ENCODE peak calls at places on chromosomes 3 and 15, in six cellular contexts. Q, E, L, B, H and M are unnamed samples.

GRCh38 chr3:32018723-32019564 is 37.4 kb downstream of the ZNF860 start:
- DNase-seq in Q (no peak), E (no peak), L (peak), B (peak), H (no peak), M (peak)

GRCh38 chr3:146037697-146038096 is 123.3 kb downstream of the PLOD2 start:
- DNase-seq in Q (no peak), E (no peak), L (no peak), B (no peak), H (no peak), M (no peak)

GRCh38 chr3:125003369-125003853 is 52.4 kb downstream of the HEG1 start:
- DNase-seq in Q (no peak), E (no peak), L (peak), B (no peak), H (no peak), M (no peak)

GRCh38 chr3:16253601-16254000 is 11.1 kb downstream of the DPH3 start:
- DNase-seq in Q (no peak), E (no peak), L (no peak), B (no peak), H (no peak), M (no peak)

GRCh38 chr15:84760219-84760618 is 11.8 kb downstream of the ZNF592 start:
- DNase-seq in Q (no peak), E (no peak), L (no peak), B (no peak), H (no peak), M (no peak)

GRCh38 chr3:130462089-130462488 is 54.9 kb upstream of the COL6A6 start:
- DNase-seq in Q (no peak), E (no peak), L (no peak), B (no peak), H (no peak), M (no peak)

GRCh38 chr15:65942436-65942835 is 73.1 kb downstream of the RAB11A start:
- DNase-seq in Q (no peak), E (no peak), L (no peak), B (no peak), H (no peak), M (no peak)

GRCh38 chr3:149638401-149639092 is 19.3 kb downstream of the WWTR1 start:
- DNase-seq in Q (no peak), E (no peak), L (no peak), B (no peak), H (no peak), M (no peak)

GRCh38 chr15:29324746-29325145 is 55.1 kb upstream of the NSMCE3 start:
- DNase-seq in Q (no peak), E (no peak), L (no peak), B (no peak), H (no peak), M (no peak)

GRCh38 chr3:183098538-183099025 is 714 bp downstream of the MCCC1 start:
- DNase-seq in Q (no peak), E (no peak), L (no peak), B (no peak), H (no peak), M (no peak)

GRCh38 chr15:90463381-90463780 is 66.3 kb upstream of the CRTC3 start:
- DNase-seq in Q (no peak), E (no peak), L (no peak), B (no peak), H (no peak), M (no peak)

GRCh38 chr15:90953947-90954711 is 555 bp upstream of the RCCD1 start:
- DNase-seq in Q (no peak), E (no peak), L (no peak), B (no peak), H (no peak), M (no peak)

GRCh38 chr15:40322531-40323238 is 807 bp upstream of the INAFM2 start:
- DNase-seq in Q (peak), E (no peak), L (peak), B (no peak), H (no peak), M (no peak)

GRCh38 chr3:58217209-58217811 is 6.5 kb upstream of the DNASE1L3 start:
- DNase-seq in Q (peak), E (peak), L (peak), B (no peak), H (no peak), M (peak)

GRCh38 chr3:7506606-7507180 is 645.8 kb downstream of the GRM7 start:
- DNase-seq in Q (no peak), E (no peak), L (no peak), B (no peak), H (no peak), M (no peak)

GRCh38 chr3:132623646-132624045 is 26.6 kb downstream of the ACKR4 start:
- DNase-seq in Q (no peak), E (no peak), L (no peak), B (no peak), H (no peak), M (no peak)

GRCh38 chr3:126352476-126353454 is 4.4 kb downstream of the KLF15 start:
- DNase-seq in Q (no peak), E (peak), L (peak), B (no peak), H (no peak), M (no peak)

GRCh38 chr3:46705022-46705530 is 3.9 kb downstream of the TMIE start:
- DNase-seq in Q (peak), E (peak), L (peak), B (peak), H (peak), M (no peak)

GRCh38 chr3:170767576-170767941 is 102.4 kb downstream of the RPL22L1 start:
- DNase-seq in Q (no peak), E (no peak), L (no peak), B (no peak), H (no peak), M (no peak)

GRCh38 chr15:53453253-53454105 is 306.0 kb downstream of the WDR72 start:
- DNase-seq in Q (no peak), E (no peak), L (peak), B (no peak), H (no peak), M (no peak)

GRCh38 chr3:66470956-66471686 is 29.7 kb downstream of the LRIG1 start:
- DNase-seq in Q (no peak), E (no peak), L (no peak), B (no peak), H (no peak), M (no peak)

GRCh38 chr3:129872107-129872506 is 21.4 kb downstream of the TMCC1 start:
- DNase-seq in Q (no peak), E (no peak), L (no peak), B (no peak), H (no peak), M (no peak)

GRCh38 chr15:87967951-87968350 is 288.6 kb downstream of the NTRK3 start:
- DNase-seq in Q (no peak), E (no peak), L (no peak), B (no peak), H (no peak), M (no peak)

GRCh38 chr3:135237371-135237770 is 442.3 kb downstream of the EPHB1 start:
- DNase-seq in Q (peak), E (peak), L (no peak), B (no peak), H (no peak), M (no peak)

GRCh38 chr3:25661694-25662455 is 2.8 kb downstream of the TOP2B start:
- DNase-seq in Q (no peak), E (no peak), L (no peak), B (no peak), H (no peak), M (no peak)

GRCh38 chr15:68681836-68682235 is 103.0 kb downstream of the CORO2B start:
- DNase-seq in Q (no peak), E (no peak), L (no peak), B (no peak), H (no peak), M (no peak)

GRCh38 chr3:86563358-86563970 is 427.5 kb downstream of the VGLL3 start:
- DNase-seq in Q (no peak), E (no peak), L (peak), B (peak), H (no peak), M (peak)

DNA sequence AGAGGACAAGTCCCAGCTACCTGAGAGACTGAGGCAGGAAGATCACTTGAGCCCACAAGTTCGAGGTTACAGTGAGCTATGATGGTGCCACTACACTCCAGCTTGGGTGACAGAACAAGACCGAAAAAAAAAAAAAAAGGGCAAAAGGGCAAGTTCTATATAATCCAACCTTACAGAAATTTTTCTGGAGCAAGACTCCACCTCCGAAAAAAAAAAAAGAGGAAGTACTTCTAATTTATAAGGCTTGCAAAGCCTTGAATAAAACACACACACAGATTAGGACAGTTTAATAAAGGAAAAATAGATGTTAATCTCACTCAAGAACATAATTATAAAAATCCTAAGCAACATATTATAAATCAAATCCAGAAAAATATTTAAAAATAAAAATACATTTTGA is 14.4 kb upstream of the XYLB start:
- DNase-seq in Q (no peak), E (no peak), L (no peak), B (no peak), H (no peak), M (no peak)
- TF ChIP-seq ATF3 in Q (no peak), E (no peak), L (no peak), B (no peak), H (no peak), M (no peak)

GRCh38 chr3:119912220-119912619 is 130.3 kb downstream of the NR1I2 start:
- DNase-seq in Q (no peak), E (no peak), L (no peak), B (no peak), H (no peak), M (no peak)
- TF ChIP-seq ATF3 in Q (no peak), E (no peak), L (no peak), B (no peak), H (no peak), M (no peak)

DNA sequence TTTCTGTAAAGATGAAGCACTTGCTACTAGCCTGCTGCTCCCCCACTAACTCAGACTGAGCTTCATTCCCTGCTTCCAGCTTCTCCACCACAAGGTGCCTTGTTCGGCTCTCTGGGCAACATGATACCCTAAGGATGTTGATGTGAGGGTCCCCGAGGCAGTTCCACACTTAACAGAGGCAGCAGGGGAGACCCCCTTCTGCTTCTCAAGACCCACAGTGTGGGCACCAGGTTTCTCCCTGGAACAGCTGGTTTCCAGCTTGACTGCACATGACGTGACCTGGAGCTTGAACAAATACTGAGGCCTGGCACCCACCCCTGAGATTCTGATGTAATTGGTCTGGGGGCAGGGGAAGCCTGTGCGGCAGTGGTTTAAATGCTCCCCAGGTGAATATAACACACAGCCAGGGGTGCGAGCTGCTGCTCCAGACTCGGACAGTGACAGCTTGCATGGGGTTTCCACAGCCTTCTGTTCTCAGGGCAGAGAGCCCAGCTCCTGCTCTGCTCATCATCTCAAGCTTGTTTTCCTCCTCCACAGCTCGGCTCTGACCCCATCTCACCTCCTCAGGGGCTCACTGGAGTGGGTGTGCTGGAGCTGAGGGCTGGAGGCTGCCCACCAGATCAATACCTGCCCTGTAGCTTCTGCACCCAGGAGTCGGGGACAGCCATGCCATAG is 95.0 kb upstream of the HACD2 start:
- DNase-seq in Q (no peak), E (no peak), L (no peak), B (no peak), H (no peak), M (no peak)
- TF ChIP-seq ATF3 in Q (no peak), E (no peak), L (no peak), B (no peak), H (no peak), M (no peak)

DNA sequence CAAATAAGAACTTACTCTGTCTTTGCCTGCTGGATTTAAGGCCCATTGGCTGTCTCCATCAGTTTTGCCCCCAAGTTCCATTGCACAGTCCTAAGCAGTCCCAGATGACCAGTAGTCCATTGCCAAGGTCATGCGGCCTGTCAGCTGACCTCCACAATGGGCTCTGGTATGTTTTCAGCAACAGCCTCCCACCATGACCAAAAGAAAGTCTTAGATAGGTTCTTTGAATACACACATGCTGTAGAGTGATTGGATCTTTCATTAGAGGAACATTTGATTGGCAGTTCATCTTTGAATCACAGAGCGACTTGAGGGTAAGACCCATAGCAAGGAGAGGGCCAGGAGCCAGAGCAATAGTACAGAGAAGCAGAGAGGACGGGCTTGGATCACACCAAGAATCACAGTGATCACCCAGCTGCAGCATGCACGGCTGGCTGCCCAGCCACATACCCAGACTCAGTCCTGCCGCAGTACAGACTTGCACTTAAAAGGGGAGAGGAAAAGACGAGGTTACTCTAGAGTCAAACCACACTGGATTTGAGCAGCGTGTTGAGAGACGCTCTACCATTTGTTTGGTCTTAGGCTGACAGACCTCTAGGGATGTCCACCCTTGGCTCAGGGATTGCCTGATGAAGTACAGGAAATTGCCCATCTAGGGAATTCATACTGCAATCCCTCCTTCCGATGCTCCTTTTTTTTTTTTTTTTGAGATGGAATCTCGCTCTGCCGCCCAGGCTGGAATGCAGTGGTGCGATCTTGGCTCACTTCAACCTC is 50.4 kb downstream of the APH1B start:
- DNase-seq in Q (no peak), E (no peak), L (no peak), B (no peak), H (no peak), M (no peak)
- TF ChIP-seq ATF3 in Q (no peak), E (no peak), L (no peak), B (no peak), H (no peak), M (no peak)